ENCODE peak calls at places on chromosomes 16 and 17, in five cellular contexts. B, L, R, D and M are unnamed samples.

GRCh38 chr16:67444259-67445125 is 13.6 kb downstream of the HSD11B2 start:
- DNase-seq in B (no peak), L (no peak), R (peak), D (no peak), M (no peak)

GRCh38 chr17:284676-285355 is 67.8 kb downstream of the RPH3AL start:
- DNase-seq in B (no peak), L (no peak), R (no peak), D (peak), M (no peak)

GRCh38 chr17:50766222-50767023 is 895 bp downstream of the ANKRD40CL start:
- DNase-seq in B (no peak), L (no peak), R (no peak), D (peak), M (no peak)

GRCh38 chr17:75440738-75441448 is 15.5 kb upstream of the TMEM94 start:
- DNase-seq in B (no peak), L (no peak), R (no peak), D (no peak), M (no peak)

GRCh38 chr17:20266806-20267458 is 200.4 kb downstream of the LGALS9B start:
- DNase-seq in B (peak), L (no peak), R (no peak), D (no peak), M (no peak)

GRCh38 chr17:80847506-80848230 is 144.0 kb upstream of the CHMP6 start:
- DNase-seq in B (no peak), L (no peak), R (no peak), D (no peak), M (no peak)

GRCh38 chr16:8798174-8798527 is 512 bp downstream of the PMM2 start:
- DNase-seq in B (peak), L (no peak), R (no peak), D (no peak), M (no peak)

GRCh38 chr17:35984140-35984539 is 2.4 kb downstream of the CCL14 start:
- DNase-seq in B (no peak), L (no peak), R (peak), D (no peak), M (no peak)

GRCh38 chr17:32865141-32865540 is 11.8 kb downstream of the MYO1D start:
- DNase-seq in B (no peak), L (no peak), R (no peak), D (no peak), M (no peak)

GRCh38 chr17:29068828-29069227 is 25.9 kb downstream of the PIPOX start:
- DNase-seq in B (no peak), L (no peak), R (no peak), D (no peak), M (no peak)

GRCh38 chr16:70749006-70749678 is 51.8 kb downstream of the VAC14 start:
- DNase-seq in B (no peak), L (peak), R (no peak), D (no peak), M (no peak)

GRCh38 chr16:78896280-78896679 is 704.3 kb downstream of the MAF start:
- DNase-seq in B (no peak), L (no peak), R (no peak), D (no peak), M (no peak)

GRCh38 chr16:73068546-73069401 is 20.8 kb upstream of the ZFHX3 start:
- DNase-seq in B (peak), L (peak), R (no peak), D (no peak), M (no peak)

GRCh38 chr17:63697341-63698286 is 2.3 kb downstream of the LIMD2 start:
- DNase-seq in B (no peak), L (peak), R (peak), D (peak), M (no peak)

GRCh38 chr17:14833201-14833773 is 431.8 kb downstream of the PMP22 start:
- DNase-seq in B (peak), L (peak), R (no peak), D (no peak), M (no peak)

GRCh38 chr16:84741351-84741791 is 41.6 kb downstream of the USP10 start:
- DNase-seq in B (peak), L (peak), R (no peak), D (no peak), M (no peak)
- H3K4ac ChIP-seq in B (peak), L (peak), R (no peak), D (no peak), M (no peak)

DNA sequence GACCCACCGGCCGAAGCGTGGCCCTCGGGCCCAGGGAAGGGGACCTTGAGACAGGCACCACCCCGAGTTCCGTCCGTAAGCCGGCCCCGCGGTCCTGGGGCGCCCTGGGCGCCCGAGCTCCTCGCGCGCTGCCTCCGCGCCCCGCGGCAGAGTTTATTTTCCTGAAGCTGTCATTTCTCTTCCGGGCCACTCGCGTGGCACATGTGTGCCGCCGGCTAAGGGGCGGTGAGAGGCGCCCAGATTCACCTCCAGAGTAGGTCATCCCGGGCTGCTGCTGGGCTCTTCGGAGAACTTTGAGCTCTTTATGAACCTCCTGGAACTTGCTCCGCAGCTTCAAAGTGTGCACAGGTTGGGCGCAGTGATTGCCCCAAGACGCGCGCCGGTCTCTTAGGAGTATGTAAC is 489 bp downstream of the ZC3H18 start:
- DNase-seq in B (no peak), L (peak), R (no peak), D (no peak), M (no peak)
- H2AFZ ChIP-seq in B (peak), L (no peak), R (no peak), D (no peak), M (peak)

GRCh38 chr17:40344321-40345160 is 20.0 kb downstream of the GJD3 start:
- DNase-seq in B (no peak), L (no peak), R (no peak), D (peak), M (no peak)
- H3K4ac ChIP-seq in B (peak), L (peak), R (no peak), D (no peak), M (no peak)

DNA sequence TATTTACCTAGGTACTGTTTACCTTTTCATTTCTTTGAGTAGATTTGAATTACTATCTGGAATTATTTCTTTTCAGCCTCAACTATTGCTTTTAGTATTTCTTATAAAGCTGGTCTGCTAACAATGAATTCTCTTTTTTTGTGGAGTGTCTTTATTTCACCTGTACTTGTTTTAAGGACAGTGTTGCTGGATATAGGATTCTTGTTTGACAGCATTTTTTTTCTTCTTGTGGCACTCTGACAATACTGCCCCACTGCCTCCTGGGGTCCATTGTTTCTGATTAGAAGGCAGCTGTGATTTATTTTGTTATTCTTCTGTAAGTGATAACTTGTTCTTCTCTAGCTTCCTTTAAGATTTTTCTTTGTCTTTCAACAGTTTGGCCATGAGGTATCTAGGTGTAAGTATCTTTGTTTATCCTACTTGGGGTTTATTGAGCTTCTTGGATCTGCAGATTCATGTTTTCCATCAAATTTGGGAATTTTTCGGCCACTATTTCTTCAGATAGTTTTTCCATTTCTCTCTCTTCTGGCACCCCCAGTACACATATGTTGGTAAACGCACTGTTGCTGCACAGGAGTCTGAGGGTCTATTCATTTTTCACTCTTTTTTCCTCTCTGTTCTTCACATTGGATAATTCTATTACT is 130.4 kb downstream of the AATF start:
- DNase-seq in B (no peak), L (no peak), R (no peak), D (no peak), M (no peak)
- H2AFZ ChIP-seq in B (no peak), L (no peak), R (no peak), D (no peak), M (no peak)

DNA sequence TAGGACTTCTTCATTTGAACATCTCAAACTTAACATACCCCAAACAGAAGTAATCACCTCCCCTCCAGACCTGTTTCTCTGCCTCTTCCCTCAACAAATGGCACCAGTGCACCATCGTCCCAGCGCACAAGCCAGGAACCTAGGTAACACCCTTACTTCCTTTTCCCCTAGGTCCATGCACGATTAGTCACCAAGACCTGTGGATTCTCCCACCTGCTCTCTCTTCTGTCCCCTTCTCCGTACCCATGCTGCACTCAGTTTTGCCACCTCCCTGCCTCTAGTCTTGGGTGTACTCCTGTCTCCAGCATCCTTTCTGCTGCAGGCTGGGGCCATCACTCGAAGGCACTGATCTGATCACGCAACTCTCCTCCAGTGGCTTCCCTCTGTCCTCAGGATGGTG is 3.2 kb downstream of the EMC8 start:
- DNase-seq in B (no peak), L (no peak), R (no peak), D (no peak), M (no peak)
- H3K4ac ChIP-seq in B (no peak), L (no peak), R (no peak), D (no peak), M (no peak)

GRCh38 chr17:57245786-57246185 is 10.5 kb upstream of the MSI2 start:
- DNase-seq in B (no peak), L (no peak), R (no peak), D (no peak), M (no peak)

GRCh38 chr17:57249520-57249919 is 6.8 kb upstream of the MSI2 start:
- DNase-seq in B (no peak), L (no peak), R (no peak), D (no peak), M (no peak)

GRCh38 chr17:57246257-57246656 is 10.1 kb upstream of the MSI2 start:
- DNase-seq in B (no peak), L (no peak), R (no peak), D (no peak), M (no peak)

GRCh38 chr17:57247913-57248312 is 8.4 kb upstream of the MSI2 start:
- DNase-seq in B (no peak), L (no peak), R (no peak), D (no peak), M (no peak)

DNA sequence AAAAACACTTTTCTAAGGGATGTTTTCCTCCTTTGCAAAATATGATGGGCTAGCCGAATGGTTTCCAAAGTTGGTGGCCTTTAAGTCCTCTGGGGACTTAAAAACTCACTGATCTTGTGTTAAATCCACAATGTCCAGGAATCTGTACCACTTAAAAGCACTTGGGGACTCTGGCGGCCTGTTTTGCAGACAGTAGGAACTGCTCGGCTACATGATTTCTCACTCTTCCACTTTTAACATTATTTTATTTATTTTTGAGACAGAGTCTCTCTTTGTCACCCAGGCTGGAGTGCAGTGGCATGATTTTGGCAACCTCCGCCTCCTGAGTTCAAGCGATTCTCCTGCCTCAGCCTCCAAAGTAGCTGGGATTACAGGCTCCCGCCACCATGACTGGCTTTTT is 9.1 kb upstream of the MSI2 start:
- DNase-seq in B (no peak), L (no peak), R (no peak), D (no peak), M (no peak)
- H2AFZ ChIP-seq in B (no peak), L (no peak), R (no peak), D (no peak), M (no peak)

DNA sequence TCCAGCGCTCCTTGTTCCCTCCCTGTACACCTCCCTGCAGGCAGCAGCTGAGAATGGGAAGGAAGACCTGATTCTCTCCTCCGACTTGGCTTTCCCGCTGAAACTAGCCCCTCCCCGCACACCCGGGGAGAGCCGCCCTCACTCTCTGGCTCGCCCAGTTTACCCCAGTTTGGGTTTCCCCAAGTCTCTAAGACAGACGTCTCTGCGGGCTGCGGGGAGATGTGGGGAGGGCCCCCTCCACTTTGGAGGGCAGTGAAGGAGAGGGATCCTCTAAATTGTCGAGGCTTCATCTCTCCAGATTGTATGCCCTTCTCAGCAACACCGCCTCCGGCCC is 797 bp downstream of the GRB7 start:
- DNase-seq in B (no peak), L (no peak), R (peak), D (peak), M (no peak)
- H3K4ac ChIP-seq in B (no peak), L (no peak), R (no peak), D (no peak), M (no peak)

DNA sequence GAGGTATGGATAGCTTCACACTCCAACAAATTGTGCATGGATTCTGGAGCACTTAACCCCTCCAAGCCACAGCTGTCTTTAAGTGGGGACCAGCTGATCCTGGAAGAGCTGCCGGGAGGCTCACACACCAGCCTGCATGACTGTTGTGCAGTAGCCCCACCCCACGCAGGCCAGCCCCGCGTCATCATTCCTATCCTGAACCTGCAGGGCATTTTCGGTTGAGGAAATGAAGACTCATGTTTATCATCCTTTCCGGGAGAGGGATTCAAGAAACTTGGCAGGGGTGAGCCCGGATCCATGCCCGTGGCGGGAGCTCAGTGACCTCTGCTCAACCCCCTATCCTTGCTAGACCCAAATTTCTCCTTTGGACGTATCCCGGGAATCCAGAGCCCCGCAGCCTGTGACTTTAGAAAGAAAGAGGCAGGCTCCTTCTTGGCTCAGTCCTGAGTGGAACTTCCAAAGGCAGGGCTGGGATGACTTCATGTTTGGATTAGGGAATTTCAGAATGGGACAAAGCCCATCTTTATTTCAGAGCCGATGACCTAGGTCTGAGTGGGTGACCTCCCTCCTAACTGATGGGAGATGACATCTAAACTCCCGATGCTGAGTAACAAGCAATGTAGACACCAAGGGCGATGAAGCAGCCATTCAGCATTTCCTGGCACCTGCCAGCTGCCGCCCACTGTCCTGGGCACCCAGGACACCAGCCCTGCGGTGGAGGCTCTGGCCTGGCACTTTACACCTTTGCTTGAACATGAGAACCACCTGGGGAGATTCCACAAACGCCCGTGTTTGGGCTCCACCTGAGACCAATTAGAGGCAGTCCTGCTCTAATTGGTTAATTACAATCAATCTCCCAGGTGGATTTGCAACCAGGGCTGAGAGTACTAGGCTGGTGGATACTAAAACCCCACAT is 43.3 kb upstream of the CMIP start:
- DNase-seq in B (peak), L (peak), R (no peak), D (no peak), M (no peak)
- H2AFZ ChIP-seq in B (peak), L (no peak), R (no peak), D (no peak), M (no peak)

DNA sequence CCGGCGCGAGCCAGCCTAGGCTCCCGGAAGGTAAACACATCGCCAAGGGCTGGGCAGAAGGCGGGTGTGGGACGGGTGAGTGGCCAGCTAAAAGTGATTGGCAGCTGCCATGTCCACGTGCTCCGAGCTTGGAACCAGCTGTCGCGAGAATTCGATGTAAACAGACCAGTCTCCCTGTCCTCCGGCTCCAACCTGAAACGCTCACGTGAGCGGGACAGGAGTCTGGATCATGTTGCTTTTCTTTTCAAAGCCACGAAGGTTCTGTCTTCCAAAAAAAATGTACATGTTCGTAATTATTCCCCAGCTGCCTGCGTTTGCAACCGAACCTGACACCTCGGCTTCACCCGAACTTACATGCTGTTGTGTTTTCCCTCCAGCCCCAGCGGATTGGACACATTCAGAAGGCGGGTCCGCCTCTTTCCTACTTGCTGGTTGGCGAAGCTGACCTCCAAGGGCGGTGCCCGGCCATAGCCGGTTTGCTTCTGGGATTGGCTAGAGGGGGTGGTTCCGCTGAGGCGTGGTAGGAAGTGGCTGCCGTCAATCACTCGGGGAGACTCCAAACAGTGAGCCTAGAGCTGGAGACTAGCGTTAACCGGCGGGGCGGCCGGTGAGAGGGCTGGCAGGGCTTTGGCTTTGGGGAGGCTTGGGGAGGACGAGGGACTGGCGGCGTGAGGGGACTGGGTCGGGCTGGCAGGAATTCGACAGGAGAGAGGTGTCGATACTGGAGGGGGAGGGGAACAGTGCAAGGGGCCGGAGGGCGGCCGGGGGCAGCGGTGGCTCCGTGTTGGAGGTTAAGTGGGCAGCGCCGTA is at the start of gene BCAS3:
- DNase-seq in B (peak), L (peak), R (peak), D (peak), M (peak)
- H3K4ac ChIP-seq in B (peak), L (no peak), R (no peak), D (no peak), M (no peak)